ENCODE peak calls at places on chromosomes 3 and 15, in nine cellular contexts. Y, V, H, D, L, F, Q, C and N are unnamed samples.

GRCh38 chr15:96565266-96565665 is 234.8 kb downstream of the NR2F2 start:
- DNase-seq in D (no peak), F (no peak), V (no peak), L (no peak), H (no peak), Y (no peak), C (no peak), Q (no peak), N (no peak)

GRCh38 chr3:136197159-136197715 is 1.1 kb upstream of the MSL2 start:
- DNase-seq in L (no peak), F (no peak), V (no peak), H (no peak), C (no peak), Y (no peak), Q (no peak), D (no peak), N (no peak)

GRCh38 chr15:81281176-81281735 is 42.7 kb downstream of the STARD5 start:
- DNase-seq in H (no peak), Y (no peak), Q (no peak), L (no peak), V (no peak), C (no peak), F (no peak), D (no peak), N (peak)

GRCh38 chr3:30319713-30320112 is 286.7 kb upstream of the TGFBR2 start:
- DNase-seq in V (peak), H (peak), C (peak), F (peak), Q (peak), D (peak), Y (peak), L (no peak), N (peak)

GRCh38 chr3:48990636-48991421 is 788 bp downstream of the P4HTM start:
- DNase-seq in D (peak), F (no peak), V (peak), Y (no peak), H (peak), L (no peak), Q (no peak), C (peak), N (peak)

GRCh38 chr15:59294961-59295741 is 77.5 kb downstream of the MYO1E start:
- DNase-seq in H (no peak), Y (peak), D (no peak), V (peak), L (no peak), C (peak), F (peak), Q (peak), N (no peak)

GRCh38 chr15:87345955-87346354 is 910.6 kb downstream of the NTRK3 start:
- DNase-seq in H (no peak), F (no peak), D (no peak), C (no peak), V (no peak), Y (no peak), L (no peak), Q (peak), N (no peak)

GRCh38 chr3:170418422-170419300 is at the start of gene CLDN11:
- DNase-seq in Q (peak), F (no peak), C (no peak), H (no peak), V (no peak), D (no peak), Y (no peak), L (peak), N (peak)

GRCh38 chr3:146337991-146338390 is 87.1 kb upstream of the PLSCR4 start:
- DNase-seq in D (no peak), Q (no peak), L (no peak), Y (no peak), V (no peak), H (no peak), C (peak), F (no peak), N (no peak)

GRCh38 chr3:169841171-169841570 is 28.5 kb upstream of the LRRC34 start:
- DNase-seq in V (no peak), D (no peak), L (no peak), F (no peak), Q (no peak), C (peak), H (no peak), Y (no peak), N (no peak)

GRCh38 chr3:140469491-140469890 is 208.4 kb upstream of the TRIM42 start:
- DNase-seq in H (no peak), Y (no peak), F (no peak), L (no peak), C (no peak), V (no peak), Q (no peak), D (no peak), N (no peak)

GRCh38 chr15:88782465-88782864 is 20.8 kb upstream of the ACAN start:
- DNase-seq in Q (no peak), L (no peak), H (no peak), F (no peak), V (no peak), D (no peak), Y (no peak), C (no peak), N (no peak)

GRCh38 chr15:83784975-83785374 is 131.1 kb downstream of the ADAMTSL3 start:
- DNase-seq in C (peak), V (no peak), Q (peak), L (no peak), F (no peak), Y (no peak), H (no peak), D (no peak), N (no peak)

GRCh38 chr3:195139876-195140240 is 131.1 kb downstream of the XXYLT1 start:
- DNase-seq in D (no peak), Q (peak), Y (no peak), V (no peak), C (no peak), L (no peak), F (no peak), H (no peak), N (no peak)

GRCh38 chr15:96171271-96171739 is 159.2 kb upstream of the NR2F2 start:
- DNase-seq in H (no peak), V (no peak), D (no peak), L (peak), F (no peak), Q (no peak), Y (no peak), C (no peak), N (no peak)

GRCh38 chr3:4981688-4982494 is 2.7 kb downstream of the BHLHE40 start:
- DNase-seq in D (no peak), Q (peak), H (no peak), L (peak), Y (peak), C (peak), F (no peak), V (peak), N (no peak)

GRCh38 chr15:35206060-35206675 is 121.1 kb upstream of the NANOGP8 start:
- DNase-seq in V (peak), D (no peak), Q (no peak), L (no peak), H (peak), C (peak), F (peak), Y (no peak), N (no peak)

GRCh38 chr3:161890147-161890625 is 393.6 kb downstream of the OTOL1 start:
- DNase-seq in V (no peak), Q (peak), Y (peak), D (no peak), F (peak), H (no peak), L (peak), C (peak), N (no peak)

GRCh38 chr3:134075568-134075825 is 45.8 kb upstream of the SLCO2A1 start:
- DNase-seq in Q (no peak), H (no peak), L (no peak), Y (no peak), F (no peak), C (no peak), D (no peak), V (no peak), N (no peak)

GRCh38 chr3:136292500-136292899 is 42.4 kb downstream of the PCCB start:
- DNase-seq in V (no peak), Y (no peak), D (no peak), C (no peak), Q (no peak), L (peak), F (no peak), H (no peak), N (no peak)

GRCh38 chr3:144942093-144942492 is 970.5 kb downstream of the DIPK2A start:
- DNase-seq in D (no peak), V (no peak), L (no peak), F (no peak), Y (no peak), Q (peak), C (peak), H (no peak), N (no peak)

GRCh38 chr3:196843435-196844110 is 24.1 kb upstream of the SENP5 start:
- DNase-seq in V (no peak), F (no peak), C (no peak), Y (peak), Q (no peak), H (no peak), L (no peak), D (no peak), N (no peak)

GRCh38 chr3:13647314-13648059 is 98.6 kb downstream of the FBLN2 start:
- DNase-seq in V (no peak), C (no peak), Q (no peak), H (peak), F (no peak), D (no peak), L (no peak), Y (no peak), N (no peak)

GRCh38 chr3:71051259-71051595 is 532.3 kb downstream of the FOXP1 start:
- DNase-seq in D (no peak), H (no peak), F (no peak), V (no peak), C (no peak), L (no peak), Y (no peak), Q (no peak), N (no peak)

GRCh38 chr3:70358978-70359580 is 46.6 kb upstream of the MDFIC2 start:
- DNase-seq in V (peak), H (no peak), Y (no peak), Q (peak), D (no peak), L (peak), C (peak), F (peak), N (no peak)

GRCh38 chr15:55917881-55918296 is 75.5 kb downstream of the NEDD4 start:
- DNase-seq in H (peak), V (peak), C (peak), F (peak), L (peak), Q (peak), Y (peak), D (no peak), N (no peak)

GRCh38 chr3:106840319-106840718 is 536.9 kb upstream of the CCDC54 start:
- DNase-seq in Y (no peak), Q (no peak), F (no peak), C (no peak), V (no peak), H (no peak), D (no peak), L (no peak), N (no peak)

GRCh38 chr3:99330281-99330680 is 308.1 kb upstream of the COL8A1 start:
- DNase-seq in Y (no peak), D (no peak), C (peak), F (no peak), V (no peak), Q (no peak), H (no peak), L (no peak), N (no peak)

GRCh38 chr15:39497759-39498565 is 82.9 kb upstream of the THBS1 start:
- DNase-seq in H (no peak), D (no peak), V (no peak), L (no peak), F (no peak), C (no peak), Y (no peak), Q (no peak), N (no peak)

GRCh38 chr3:155130001-155130400 is 49.9 kb downstream of the MME start:
- DNase-seq in H (no peak), F (no peak), D (no peak), Q (no peak), L (no peak), C (no peak), Y (no peak), V (no peak), N (no peak)

GRCh38 chr3:23017800-23018199 is 185.3 kb upstream of the UBE2E2 start:
- DNase-seq in Q (peak), Y (peak), C (peak), L (no peak), F (no peak), D (no peak), V (peak), H (no peak), N (no peak)

GRCh38 chr15:74396146-74396438 is 28.6 kb upstream of the CYP11A1 start:
- DNase-seq in F (no peak), D (no peak), L (no peak), C (no peak), H (no peak), V (no peak), Q (no peak), Y (no peak), N (no peak)